ENCODE peak calls at places on chromosomes 5 and 9, in ten cellular contexts. S is activated naive CD8-positive, alpha-beta T cell treated with anti-CD3 and anti-CD28 coated beads for 36 hours; M is stimulated activated naive CD4-positive, alpha-beta T cell; F is fibroblast of lung; E is NCI-H2081 treated with DMSO at 0.1 percent for 48 hours; A is nephron progenitor cell; C is body of pancreas; H is posterior cingulate gyrus; I is CD14-positive monocyte; W is HEK293T. Y is an unnamed sample.

GRCh38 chr5:76703707-76704106 is 12.2 kb upstream of the F2R start:
- DNase-seq in S (no peak), M (no peak), F (no peak), E (no peak), A (no peak), C (no peak), H (no peak), I (no peak), W (no peak), Y (no peak)

GRCh38 chr9:21830589-21830988 is 28.2 kb downstream of the MTAP start:
- DNase-seq in S (no peak), M (no peak), F (no peak), E (no peak), A (no peak), C (no peak), H (no peak), I (no peak), W (no peak), Y (no peak)

GRCh38 chr9:83199240-83199639 is 136.3 kb upstream of the RASEF start:
- DNase-seq in S (no peak), M (no peak), F (peak), E (no peak), A (peak), C (peak), H (peak), I (no peak), W (peak), Y (peak)

GRCh38 chr9:698276-698675 is 143.2 kb upstream of the DMRT1 start:
- DNase-seq in S (no peak), M (no peak), F (peak), E (no peak), A (no peak), C (no peak), H (no peak), I (no peak), W (no peak), Y (no peak)

GRCh38 chr5:73354406-73354805 is 94.2 kb downstream of the FOXD1 start:
- DNase-seq in S (no peak), M (no peak), F (no peak), E (no peak), A (no peak), C (no peak), H (no peak), I (no peak), W (no peak), Y (no peak)

GRCh38 chr5:72467421-72467820 is 39.8 kb downstream of the ZNF366 start:
- DNase-seq in S (no peak), M (no peak), F (no peak), E (no peak), A (no peak), C (no peak), H (no peak), I (no peak), W (no peak), Y (no peak)

GRCh38 chr5:128962211-128962610 is 3.1 kb upstream of the SLC27A6 start:
- DNase-seq in S (no peak), M (no peak), F (no peak), E (no peak), A (no peak), C (no peak), H (no peak), I (no peak), W (no peak), Y (no peak)

GRCh38 chr5:115895821-115896220 is 54.1 kb downstream of the AP3S1 start:
- DNase-seq in S (no peak), M (no peak), F (peak), E (no peak), A (no peak), C (no peak), H (no peak), I (no peak), W (no peak), Y (no peak)

GRCh38 chr5:157459715-157460599 is at the start of gene NIPAL4:
- DNase-seq in S (peak), M (peak), F (no peak), E (no peak), A (peak), C (no peak), H (peak), I (peak), W (no peak), Y (no peak)

GRCh38 chr9:88400021-88400420 is 11.8 kb downstream of the SPIN1 start:
- DNase-seq in S (no peak), M (no peak), F (peak), E (no peak), A (no peak), C (no peak), H (no peak), I (no peak), W (no peak), Y (no peak)

GRCh38 chr9:90086076-90086475 is 481.3 kb downstream of the GADD45G start:
- DNase-seq in S (no peak), M (no peak), F (no peak), E (no peak), A (no peak), C (no peak), H (no peak), I (peak), W (no peak), Y (no peak)

GRCh38 chr9:5582835-5583195 is 46.1 kb upstream of the RIC1 start:
- DNase-seq in S (peak), M (peak), F (peak), E (no peak), A (no peak), C (no peak), H (no peak), I (no peak), W (no peak), Y (no peak)

GRCh38 chr9:124140941-124141568 is 116.7 kb upstream of the NEK6 start:
- DNase-seq in S (no peak), M (no peak), F (no peak), E (no peak), A (no peak), C (no peak), H (no peak), I (no peak), W (no peak), Y (no peak)

GRCh38 chr9:93955356-93956182 is 414 bp upstream of the BARX1 start:
- DNase-seq in S (peak), M (peak), F (no peak), E (no peak), A (peak), C (no peak), H (no peak), I (no peak), W (peak), Y (no peak)

GRCh38 chr9:127540664-127541041 is 71.4 kb upstream of the STXBP1 start:
- DNase-seq in S (no peak), M (no peak), F (no peak), E (no peak), A (no peak), C (peak), H (no peak), I (no peak), W (no peak), Y (no peak)

GRCh38 chr5:72114629-72115028 is 7.4 kb downstream of the MAP1B start:
- DNase-seq in S (no peak), M (no peak), F (no peak), E (no peak), A (no peak), C (no peak), H (no peak), I (no peak), W (no peak), Y (no peak)

GRCh38 chr9:128818839-128819715 is 777 bp downstream of the ENDOG start:
- DNase-seq in S (peak), M (peak), F (no peak), E (no peak), A (peak), C (peak), H (peak), I (no peak), W (no peak), Y (peak)

GRCh38 chr5:140509898-140510297 is 37.6 kb upstream of the EIF4EBP3 start:
- DNase-seq in S (no peak), M (no peak), F (no peak), E (no peak), A (no peak), C (no peak), H (no peak), I (no peak), W (no peak), Y (no peak)

GRCh38 chr5:16930487-16930886 is 5.6 kb downstream of the MYO10 start:
- DNase-seq in S (no peak), M (no peak), F (no peak), E (no peak), A (no peak), C (no peak), H (no peak), I (no peak), W (no peak), Y (no peak)

GRCh38 chr5:68178579-68178978 is 37.0 kb upstream of the PIK3R1 start:
- DNase-seq in S (no peak), M (no peak), F (no peak), E (no peak), A (no peak), C (no peak), H (no peak), I (no peak), W (no peak), Y (no peak)

GRCh38 chr9:98678244-98678842 is 30.4 kb downstream of the GABBR2 start:
- DNase-seq in S (peak), M (no peak), F (peak), E (no peak), A (peak), C (no peak), H (no peak), I (no peak), W (no peak), Y (peak)

GRCh38 chr5:151086905-151087360 is 6.1 kb upstream of the TNIP1 start:
- DNase-seq in S (peak), M (peak), F (no peak), E (no peak), A (no peak), C (no peak), H (no peak), I (peak), W (no peak), Y (no peak)

GRCh38 chr5:181037365-181037861 is 2.7 kb upstream of the BTNL9 start:
- DNase-seq in S (no peak), M (no peak), F (no peak), E (no peak), A (no peak), C (no peak), H (no peak), I (no peak), W (no peak), Y (peak)

GRCh38 chr5:69454460-69455249 is 37.9 kb upstream of the OCLN start:
- DNase-seq in S (no peak), M (no peak), F (no peak), E (no peak), A (no peak), C (peak), H (no peak), I (no peak), W (no peak), Y (no peak)

GRCh38 chr5:56323505-56323904 is 90.4 kb upstream of the ANKRD55 start:
- DNase-seq in S (no peak), M (no peak), F (peak), E (no peak), A (no peak), C (peak), H (no peak), I (no peak), W (no peak), Y (no peak)

GRCh38 chr9:14880951-14881465 is 29.2 kb downstream of the FREM1 start:
- DNase-seq in S (no peak), M (no peak), F (no peak), E (no peak), A (no peak), C (no peak), H (peak), I (no peak), W (no peak), Y (peak)

GRCh38 chr9:33748633-33749304 is 46.6 kb upstream of the PRSS3 start:
- DNase-seq in S (peak), M (no peak), F (no peak), E (no peak), A (no peak), C (no peak), H (no peak), I (no peak), W (no peak), Y (no peak)

GRCh38 chr9:2157277-2158105 is 142.3 kb downstream of the SMARCA2 start:
- DNase-seq in S (peak), M (no peak), F (peak), E (peak), A (no peak), C (peak), H (peak), I (no peak), W (peak), Y (peak)

GRCh38 chr5:57650360-57651069 is 167.9 kb upstream of the ACTBL2 start:
- DNase-seq in S (no peak), M (peak), F (peak), E (no peak), A (peak), C (peak), H (no peak), I (no peak), W (peak), Y (no peak)

Y was measured in G401.